ENCODE peak calls at places on chromosomes 13 and 19, in nine cellular contexts. A is suprapubic skin, B is K562, V is stomach, I is sigmoid colon, X is upper lobe of left lung, D is H1, T is HepG2, H is esophagus muscularis mucosa. K is an unnamed sample.

GRCh38 chr13:39767791-39768564 is 112.5 kb downstream of the COG6 start:
- DNase-seq in A (no peak), B (no peak), V (no peak), I (no peak), X (no peak), D (no peak), T (no peak), H (no peak), K (peak)

GRCh38 chr13:80340643-80341097 is 256 bp downstream of the SPRY2 start:
- DNase-seq in A (peak), B (no peak), V (no peak), I (peak), X (peak), D (no peak), T (peak), H (no peak), K (no peak)

GRCh38 chr13:41111454-41111853 is 21.1 kb downstream of the KBTBD6 start:
- DNase-seq in A (no peak), B (no peak), V (no peak), I (no peak), X (no peak), D (no peak), T (no peak), H (no peak), K (no peak)

GRCh38 chr13:111625526-111626315 is 305.3 kb downstream of the TEX29 start:
- DNase-seq in A (no peak), B (no peak), V (no peak), I (no peak), X (no peak), D (no peak), T (no peak), H (no peak), K (no peak)

GRCh38 chr13:113086031-113086750 is 19.4 kb upstream of the F7 start:
- DNase-seq in A (no peak), B (peak), V (no peak), I (no peak), X (no peak), D (no peak), T (no peak), H (no peak), K (no peak)

GRCh38 chr19:35249146-35249847 is 495 bp downstream of the LSR start:
- DNase-seq in A (no peak), B (peak), V (no peak), I (peak), X (no peak), D (no peak), T (no peak), H (peak), K (peak)

GRCh38 chr19:47713046-47714021 is at the start of gene EHD2:
- DNase-seq in A (no peak), B (peak), V (peak), I (peak), X (peak), D (peak), T (no peak), H (no peak), K (peak)

GRCh38 chr19:17236831-17237543 is 8.7 kb downstream of the NR2F6 start:
- DNase-seq in A (no peak), B (no peak), V (no peak), I (no peak), X (no peak), D (no peak), T (no peak), H (no peak), K (no peak)

GRCh38 chr13:39688278-39688677 is 32.8 kb downstream of the COG6 start:
- DNase-seq in A (no peak), B (no peak), V (no peak), I (no peak), X (no peak), D (no peak), T (no peak), H (no peak), K (no peak)

GRCh38 chr13:93767917-93768422 is 541.4 kb downstream of the GPC6 start:
- DNase-seq in A (no peak), B (no peak), V (no peak), I (no peak), X (no peak), D (no peak), T (peak), H (no peak), K (no peak)

GRCh38 chr19:35320285-35320706 is 8.7 kb upstream of the CD22 start:
- DNase-seq in A (peak), B (no peak), V (no peak), I (no peak), X (peak), D (no peak), T (no peak), H (no peak), K (no peak)

GRCh38 chr13:100521912-100522490 is 66.6 kb downstream of the GGACT start:
- DNase-seq in A (no peak), B (no peak), V (no peak), I (no peak), X (no peak), D (no peak), T (no peak), H (no peak), K (no peak)

GRCh38 chr19:32878988-32879387 is 9.4 kb upstream of the SLC7A9 start:
- DNase-seq in A (no peak), B (no peak), V (peak), I (no peak), X (no peak), D (peak), T (no peak), H (no peak), K (no peak)

GRCh38 chr13:59702269-59702668 is 461.5 kb downstream of the DIAPH3 start:
- DNase-seq in A (no peak), B (no peak), V (no peak), I (no peak), X (no peak), D (no peak), T (no peak), H (no peak), K (no peak)

GRCh38 chr13:25422153-25422552 is 50.4 kb downstream of the ATP8A2 start:
- DNase-seq in A (no peak), B (no peak), V (no peak), I (no peak), X (no peak), D (no peak), T (no peak), H (no peak), K (no peak)

GRCh38 chr13:87168390-87168789 is 502.8 kb upstream of the SLITRK5 start:
- DNase-seq in A (no peak), B (no peak), V (no peak), I (no peak), X (no peak), D (no peak), T (no peak), H (no peak), K (no peak)

GRCh38 chr19:7522923-7523667 is 671 bp downstream of the MCOLN1 start:
- DNase-seq in A (no peak), B (peak), V (no peak), I (peak), X (no peak), D (no peak), T (peak), H (no peak), K (no peak)

GRCh38 chr19:55451163-55451521 is 8.0 kb upstream of the SHISA7 start:
- DNase-seq in A (no peak), B (peak), V (no peak), I (no peak), X (no peak), D (no peak), T (no peak), H (no peak), K (no peak)

GRCh38 chr19:799076-799881 is 2.0 kb downstream of the PTBP1 start:
- DNase-seq in A (no peak), B (peak), V (no peak), I (no peak), X (no peak), D (peak), T (peak), H (no peak), K (peak)

GRCh38 chr13:22964245-22964966 is 216.4 kb upstream of the SGCG start:
- DNase-seq in A (no peak), B (no peak), V (no peak), I (no peak), X (no peak), D (no peak), T (no peak), H (peak), K (no peak)

GRCh38 chr13:94346261-94347019 is 133.0 kb downstream of the DCT start:
- DNase-seq in A (no peak), B (no peak), V (no peak), I (no peak), X (no peak), D (no peak), T (no peak), H (no peak), K (no peak)

GRCh38 chr13:49296659-49297058 is 48.9 kb downstream of the CDADC1 start:
- DNase-seq in A (no peak), B (no peak), V (no peak), I (no peak), X (no peak), D (peak), T (peak), H (no peak), K (no peak)

GRCh38 chr13:40780822-40781401 is 8.5 kb upstream of the SLC25A15 start:
- DNase-seq in A (no peak), B (peak), V (no peak), I (no peak), X (no peak), D (no peak), T (peak), H (no peak), K (no peak)

GRCh38 chr13:88622362-88622973 is 951.3 kb downstream of the SLITRK5 start:
- DNase-seq in A (no peak), B (no peak), V (no peak), I (no peak), X (no peak), D (no peak), T (no peak), H (no peak), K (no peak)

GRCh38 chr13:75196112-75196855 is 285.7 kb downstream of the TBC1D4 start:
- DNase-seq in A (no peak), B (no peak), V (no peak), I (no peak), X (no peak), D (no peak), T (no peak), H (no peak), K (no peak)

GRCh38 chr19:18173054-18173571 is 500 bp upstream of the IFI30 start:
- DNase-seq in A (peak), B (peak), V (no peak), I (peak), X (peak), D (no peak), T (no peak), H (no peak), K (peak)

GRCh38 chr13:29537736-29538624 is 57.5 kb downstream of the SLC7A1 start:
- DNase-seq in A (no peak), B (no peak), V (no peak), I (no peak), X (no peak), D (no peak), T (no peak), H (no peak), K (no peak)

GRCh38 chr19:50300814-50301606 is 28.2 kb downstream of the KCNC3 start:
- DNase-seq in A (no peak), B (no peak), V (no peak), I (no peak), X (no peak), D (no peak), T (peak), H (no peak), K (no peak)

GRCh38 chr19:6109947-6110346 is 353 bp downstream of the RFX2 start:
- DNase-seq in A (peak), B (no peak), V (no peak), I (peak), X (no peak), D (no peak), T (no peak), H (no peak), K (peak)

GRCh38 chr19:34603003-34603402 is 74.0 kb downstream of the SCGB2B2 start:
- DNase-seq in A (no peak), B (no peak), V (no peak), I (no peak), X (no peak), D (no peak), T (no peak), H (no peak), K (no peak)

GRCh38 chr13:52345631-52346251 is 60.2 kb downstream of the THSD1 start:
- DNase-seq in A (no peak), B (no peak), V (no peak), I (no peak), X (no peak), D (no peak), T (no peak), H (no peak), K (no peak)

GRCh38 chr13:42327725-42328124 is 55.8 kb downstream of the AKAP11 start:
- DNase-seq in A (no peak), B (no peak), V (no peak), I (no peak), X (no peak), D (no peak), T (no peak), H (no peak), K (no peak)

GRCh38 chr19:55118401-55118991 is 1.1 kb upstream of the PPP1R12C start:
- DNase-seq in A (no peak), B (peak), V (no peak), I (no peak), X (peak), D (peak), T (no peak), H (no peak), K (peak)

GRCh38 chr13:75345191-75345590 is 136.8 kb downstream of the TBC1D4 start:
- DNase-seq in A (no peak), B (no peak), V (no peak), I (no peak), X (no peak), D (no peak), T (no peak), H (no peak), K (no peak)

GRCh38 chr19:32652893-32653625 is 21.9 kb downstream of the ANKRD27 start:
- DNase-seq in A (no peak), B (no peak), V (peak), I (peak), X (peak), D (no peak), T (no peak), H (no peak), K (peak)

GRCh38 chr19:56269348-56269747 is 3.2 kb upstream of the EDDM13 start:
- DNase-seq in A (no peak), B (no peak), V (no peak), I (no peak), X (no peak), D (no peak), T (no peak), H (no peak), K (no peak)

GRCh38 chr19:3605770-3606169 is 905 bp downstream of the TBXA2R start:
- DNase-seq in A (no peak), B (no peak), V (no peak), I (no peak), X (no peak), D (no peak), T (no peak), H (no peak), K (no peak)

GRCh38 chr19:3608079-3608641 is 1.5 kb upstream of the TBXA2R start:
- DNase-seq in A (no peak), B (no peak), V (no peak), I (no peak), X (no peak), D (no peak), T (no peak), H (no peak), K (no peak)

GRCh38 chr19:3606174-3606689 is 443 bp downstream of the TBXA2R start:
- DNase-seq in A (peak), B (peak), V (peak), I (peak), X (peak), D (peak), T (no peak), H (no peak), K (peak)

GRCh38 chr19:3607398-3608078 is 863 bp upstream of the TBXA2R start:
- DNase-seq in A (peak), B (peak), V (no peak), I (no peak), X (peak), D (peak), T (no peak), H (no peak), K (no peak)

DNA sequence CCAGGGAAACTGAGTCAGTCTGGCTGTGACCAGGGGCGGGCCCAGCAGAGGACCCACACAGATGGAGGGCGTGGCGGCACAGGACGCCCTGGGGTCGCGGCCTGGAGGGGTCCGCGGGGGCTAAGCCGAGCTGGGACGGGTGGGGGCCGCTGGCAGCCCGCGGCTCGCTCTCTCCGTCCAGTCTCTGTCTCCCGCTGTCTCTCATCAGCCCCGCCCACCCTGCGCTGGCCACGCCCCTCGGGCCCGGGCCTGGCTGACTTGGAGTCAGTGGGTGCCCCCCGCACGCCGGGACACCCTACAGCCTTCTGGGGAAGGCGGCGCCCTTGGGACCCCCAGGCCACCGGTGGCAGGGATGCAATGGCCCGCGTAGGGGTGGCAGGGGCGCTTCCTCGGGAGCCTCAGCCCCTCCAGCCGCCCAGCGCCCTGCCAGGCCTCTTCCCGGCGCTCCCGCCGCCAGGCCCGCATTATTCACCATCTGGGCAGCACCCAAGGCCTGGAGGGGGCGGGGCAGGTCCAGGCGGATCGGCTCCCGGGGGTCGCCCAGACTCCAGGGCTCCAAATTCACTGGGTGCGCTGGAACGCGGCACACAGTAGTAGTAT is at the start of gene TBXA2R:
- DNase-seq in A (peak), B (peak), V (peak), I (peak), X (peak), D (peak), T (no peak), H (no peak), K (peak)
- TF ChIP-seq POLR2AphosphoS5 in A (no peak), B (no peak), V (no peak), I (peak), X (no peak), D (no peak), T (no peak), H (peak), K (no peak)

GRCh38 chr19:45876411-45877197 is 9.3 kb downstream of the IRF2BP1 start:
- DNase-seq in A (no peak), B (peak), V (peak), I (peak), X (peak), D (peak), T (peak), H (no peak), K (peak)
- TF ChIP-seq POLR2A in A (no peak), B (peak), V (no peak), I (no peak), X (no peak), D (no peak), T (no peak), H (no peak), K (peak)

GRCh38 chr13:32951580-32951979 is 64.6 kb upstream of the KL start:
- DNase-seq in A (no peak), B (no peak), V (no peak), I (no peak), X (no peak), D (no peak), T (no peak), H (no peak), K (no peak)
- TF ChIP-seq EP300 in A (no peak), B (no peak), V (no peak), I (no peak), X (no peak), D (no peak), T (no peak), H (no peak), K (no peak)

DNA sequence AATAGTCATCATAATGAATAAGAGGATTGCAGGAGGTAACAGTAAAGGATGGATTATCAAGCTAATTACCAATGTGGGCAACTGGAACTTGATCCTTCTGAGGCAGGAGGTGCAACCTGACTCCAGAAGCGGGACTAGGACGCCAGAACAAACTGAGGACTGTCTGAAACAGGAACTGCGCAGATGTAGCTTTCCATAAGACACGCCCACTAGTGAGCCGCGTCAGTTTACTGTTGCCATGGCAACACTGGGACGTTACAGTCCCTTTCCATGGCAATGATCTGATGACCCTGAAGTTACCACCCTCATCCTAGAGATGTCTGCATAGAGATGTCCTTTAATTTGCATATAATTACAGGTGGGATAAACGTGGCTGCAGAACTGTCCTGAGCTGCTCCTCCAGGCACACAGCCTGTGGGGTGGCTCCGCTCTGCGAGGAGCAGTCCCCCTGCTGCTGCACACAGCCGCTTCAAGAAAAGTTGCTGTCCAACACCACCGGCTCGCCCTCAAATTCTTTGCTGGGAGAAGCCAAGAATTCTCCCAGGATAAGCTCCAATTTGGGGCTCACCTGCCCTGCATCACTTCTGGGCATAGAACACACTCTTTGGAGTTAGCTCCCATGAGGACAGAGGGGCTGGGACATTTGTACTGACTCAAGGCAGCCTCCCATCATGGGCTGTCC is 816.6 kb downstream of the UQCRFS1 start:
- DNase-seq in A (no peak), B (peak), V (no peak), I (no peak), X (no peak), D (no peak), T (no peak), H (no peak), K (no peak)
- TF ChIP-seq POLR2AphosphoS5 in A (no peak), B (no peak), V (no peak), I (no peak), X (no peak), D (no peak), T (no peak), H (no peak), K (no peak)